ENCODE peak calls at places on chromosomes 5 and 9, in five cellular contexts. N, Y, I, U and R are unnamed samples.

GRCh38 chr9:102124465-102124864 is 386.0 kb upstream of the GRIN3A start:
- DNase-seq in N (no peak), Y (no peak), I (no peak), U (no peak), R (no peak)

GRCh38 chr9:109108318-109108717 is 11.4 kb downstream of the TMEM245 start:
- DNase-seq in N (no peak), Y (no peak), I (no peak), U (no peak), R (no peak)

GRCh38 chr9:73183917-73184861 is 32.5 kb downstream of the ANXA1 start:
- DNase-seq in N (no peak), Y (no peak), I (no peak), U (no peak), R (no peak)

GRCh38 chr5:76689321-76690026 is 26.5 kb upstream of the F2R start:
- DNase-seq in N (no peak), Y (no peak), I (no peak), U (no peak), R (no peak)

GRCh38 chr5:90866333-90866732 is 307.7 kb downstream of the ADGRV1 start:
- DNase-seq in N (no peak), Y (peak; percentile 1), I (no peak), U (no peak), R (no peak)

GRCh38 chr9:77879344-77880089 is 152.1 kb downstream of the GNAQ start:
- DNase-seq in N (no peak), Y (no peak), I (no peak), U (no peak), R (no peak)

GRCh38 chr9:108382267-108382666 is 473.5 kb downstream of the ACTL7B start:
- DNase-seq in N (no peak), Y (no peak), I (no peak), U (no peak), R (no peak)

GRCh38 chr5:83095973-83096539 is 18.7 kb downstream of the XRCC4 start:
- DNase-seq in N (no peak), Y (no peak), I (no peak), U (no peak), R (no peak)

GRCh38 chr9:4277531-4277991 is 22.3 kb downstream of the GLIS3 start:
- DNase-seq in N (no peak), Y (no peak), I (no peak), U (no peak), R (no peak)

GRCh38 chr9:121283856-121284732 is 16.1 kb downstream of the GSN start:
- DNase-seq in N (no peak), Y (no peak), I (no peak), U (no peak), R (no peak)

GRCh38 chr5:73909474-73909873 is 283.5 kb downstream of the ARHGEF28 start:
- DNase-seq in N (no peak), Y (no peak), I (no peak), U (no peak), R (no peak)

GRCh38 chr5:154178661-154179060 is 11.9 kb upstream of the GALNT10 start:
- DNase-seq in N (no peak), Y (no peak), I (no peak), U (no peak), R (no peak)

GRCh38 chr5:104913840-104914239 is 1351.3 kb upstream of the NUDT12 start:
- DNase-seq in N (no peak), Y (no peak), I (no peak), U (no peak), R (no peak)

GRCh38 chr9:112331676-112331955 is 1.8 kb downstream of the PTBP3 start:
- DNase-seq in N (no peak), Y (no peak), I (no peak), U (no peak), R (no peak)

GRCh38 chr5:62779010-62779422 is 200.4 kb downstream of the LRRC70 start:
- DNase-seq in N (no peak), Y (no peak), I (no peak), U (no peak), R (peak; percentile 31)

GRCh38 chr9:4604678-4605095 is 57.4 kb upstream of the PLPP6 start:
- DNase-seq in N (no peak), Y (peak; percentile 69), I (peak; percentile 73), U (no peak), R (peak; percentile 70)

GRCh38 chr5:991472-992267 is 16.9 kb upstream of the NKD2 start:
- DNase-seq in N (no peak), Y (no peak), I (no peak), U (no peak), R (no peak)

GRCh38 chr9:12771891-12772290 is 2.9 kb upstream of the LURAP1L start:
- DNase-seq in N (no peak), Y (no peak), I (no peak), U (no peak), R (no peak)

GRCh38 chr5:71882826-71883744 is 164.0 kb downstream of the CARTPT start:
- DNase-seq in N (no peak), Y (no peak), I (no peak), U (peak; percentile 32), R (no peak)

GRCh38 chr9:135992486-135993408 is 31.6 kb upstream of the UBAC1 start:
- DNase-seq in N (peak; percentile 67), Y (peak; percentile 53), I (peak; percentile 77), U (peak; percentile 87), R (peak; percentile 76)

GRCh38 chr9:21096172-21096900 is 18.6 kb upstream of the IFNB1 start:
- DNase-seq in N (no peak), Y (peak; percentile 64), I (no peak), U (no peak), R (no peak)

GRCh38 chr9:93134018-93134739 is at the start of gene NINJ1:
- DNase-seq in N (peak; percentile 52), Y (peak; percentile 88), I (peak; percentile 47), U (peak; percentile 76), R (peak; percentile 69)

GRCh38 chr5:16548115-16548514 is 68.7 kb downstream of the RETREG1 start:
- DNase-seq in N (no peak), Y (no peak), I (no peak), U (no peak), R (no peak)

GRCh38 chr5:148970228-148970627 is 92.6 kb downstream of the SH3TC2 start:
- DNase-seq in N (no peak), Y (no peak), I (no peak), U (no peak), R (no peak)

GRCh38 chr5:118967059-118967508 is 21.3 kb downstream of the DTWD2 start:
- DNase-seq in N (no peak), Y (no peak), I (no peak), U (no peak), R (no peak)

GRCh38 chr5:133925269-133925668 is 43.2 kb downstream of the C5orf15 start:
- DNase-seq in N (no peak), Y (no peak), I (no peak), U (no peak), R (no peak)

GRCh38 chr5:132762246-132763000 is 14.6 kb downstream of the SEPTIN8 start:
- DNase-seq in N (no peak), Y (no peak), I (no peak), U (no peak), R (no peak)

GRCh38 chr5:75265731-75266130 is 29.1 kb upstream of the ANKRD31 start:
- DNase-seq in N (no peak), Y (no peak), I (no peak), U (no peak), R (no peak)

GRCh38 chr9:35948901-35949318 is 9.0 kb downstream of the OR2S2 start:
- DNase-seq in N (no peak), Y (no peak), I (no peak), U (no peak), R (no peak)

GRCh38 chr9:123304340-123304691 is 35.9 kb upstream of the STRBP start:
- DNase-seq in N (no peak), Y (no peak), I (no peak), U (no peak), R (no peak)

GRCh38 chr5:139895046-139895445 is 99.4 kb downstream of the PSD2 start:
- DNase-seq in N (no peak), Y (no peak), I (no peak), U (no peak), R (no peak)

GRCh38 chr5:40866844-40867243 is 25.7 kb downstream of the CARD6 start:
- DNase-seq in N (no peak), Y (no peak), I (no peak), U (no peak), R (no peak)

GRCh38 chr9:135960328-135961276 is 571 bp downstream of the UBAC1 start:
- DNase-seq in N (no peak), Y (no peak), I (peak; percentile 67), U (no peak), R (peak; percentile 32)

GRCh38 chr9:115864581-115864980 is 289.0 kb upstream of the PAPPA start:
- DNase-seq in N (no peak), Y (no peak), I (no peak), U (no peak), R (no peak)

GRCh38 chr5:150122158-150122510 is 33.5 kb downstream of the PDGFRB start:
- DNase-seq in N (no peak), Y (peak; percentile 39), I (peak; percentile 66), U (no peak), R (no peak)
- TF ChIP-seq CTCF in N (no peak), Y (peak; percentile 69), I (peak; percentile 68), U (peak; percentile 10), R (no peak)

GRCh38 chr5:110105692-110106091 is 416.0 kb downstream of the MAN2A1 start:
- DNase-seq in N (no peak), Y (no peak), I (no peak), U (no peak), R (no peak)

GRCh38 chr5:110104728-110105127 is 415.0 kb downstream of the MAN2A1 start:
- DNase-seq in N (no peak), Y (no peak), I (no peak), U (no peak), R (no peak)

GRCh38 chr5:110106750-110107149 is 417.0 kb downstream of the MAN2A1 start:
- DNase-seq in N (no peak), Y (no peak), I (no peak), U (no peak), R (no peak)

GRCh38 chr5:110108520-110108919 is 418.8 kb downstream of the MAN2A1 start:
- DNase-seq in N (no peak), Y (no peak), I (no peak), U (no peak), R (no peak)

GRCh38 chr5:110104048-110104725 is 414.5 kb downstream of the MAN2A1 start:
- DNase-seq in N (no peak), Y (no peak), I (no peak), U (no peak), R (no peak)
- TF ChIP-seq CTCF in N (no peak), Y (no peak), I (no peak), U (no peak), R (no peak)

DNA sequence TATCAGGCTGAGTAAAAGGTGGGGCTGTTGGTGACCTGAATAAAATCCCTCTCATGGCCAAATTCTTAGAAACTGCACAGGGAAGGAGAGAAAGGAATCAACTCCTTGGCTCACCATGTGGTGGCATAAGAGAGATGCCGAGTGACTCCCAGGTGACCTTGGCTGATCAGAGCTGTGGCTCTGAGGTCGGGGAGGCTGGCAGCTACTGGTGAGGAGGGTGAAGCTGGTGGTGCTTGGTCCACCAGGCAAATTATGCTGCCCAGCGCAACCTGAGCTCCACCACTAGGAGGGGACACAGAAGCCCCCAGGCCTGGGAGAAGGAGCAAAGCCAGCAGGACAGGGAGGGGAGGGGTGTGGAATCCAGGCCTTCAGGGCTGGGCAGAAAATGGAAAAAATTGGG is 111.2 kb upstream of the IL12B start:
- DNase-seq in N (no peak), Y (no peak), I (no peak), U (peak; percentile 22), R (peak; percentile 41)
- TF ChIP-seq CTCF in N (peak; percentile 20), Y (peak; percentile 15), I (no peak), U (peak; percentile 45), R (peak; percentile 27)

GRCh38 chr9:29211681-29212589 is 1638.7 kb upstream of the C9orf72 start:
- DNase-seq in N (peak; percentile 57), Y (peak; percentile 14), I (no peak), U (no peak), R (peak; percentile 86)
- TF ChIP-seq CTCF in N (peak; percentile 82), Y (peak; percentile 43), I (no peak), U (peak; percentile 68), R (peak; percentile 98)

GRCh38 chr9:83062653-83063527 is at the start of gene RASEF:
- DNase-seq in N (peak; percentile 31), Y (no peak), I (no peak), U (no peak), R (peak; percentile 51)
- TF ChIP-seq CTCF in N (no peak), Y (no peak), I (no peak), U (no peak), R (no peak)